ENCODE peak calls at places on chromosomes 5 and 9, in six cellular contexts. G, C, D, F, H and V are unnamed samples.

GRCh38 chr5:179343021-179343781 is 2.1 kb downstream of the ADAMTS2 start:
- DNase-seq in G (no peak), C (no peak), D (no peak), F (no peak), H (no peak), V (no peak)

GRCh38 chr9:136482046-136482792 is 621 bp downstream of the SEC16A start:
- DNase-seq in G (peak; percentile 39), C (peak; percentile 33), D (no peak), F (peak; percentile 76), H (no peak), V (no peak)

GRCh38 chr5:33275921-33276705 is 164.7 kb upstream of the TARS1 start:
- DNase-seq in G (no peak), C (no peak), D (no peak), F (peak; percentile 53), H (no peak), V (no peak)

GRCh38 chr9:1173211-1173610 is 123.1 kb downstream of the DMRT2 start:
- DNase-seq in G (no peak), C (no peak), D (no peak), F (no peak), H (no peak), V (peak; percentile 38)

GRCh38 chr9:136570191-136570845 is 24.5 kb upstream of the NOTCH1 start:
- DNase-seq in G (no peak), C (no peak), D (no peak), F (no peak), H (no peak), V (no peak)

GRCh38 chr5:111432828-111433536 is 79.4 kb downstream of the STARD4 start:
- DNase-seq in G (no peak), C (no peak), D (no peak), F (no peak), H (no peak), V (no peak)

GRCh38 chr5:103938151-103938671 is 375.6 kb upstream of the NUDT12 start:
- DNase-seq in G (no peak), C (no peak), D (no peak), F (no peak), H (no peak), V (no peak)

GRCh38 chr9:72557549-72557948 is 36.1 kb downstream of the TMC1 start:
- DNase-seq in G (no peak), C (no peak), D (peak; percentile 48), F (peak; percentile 95), H (no peak), V (no peak)

GRCh38 chr5:125660231-125660895 is 762.8 kb upstream of the GRAMD2B start:
- DNase-seq in G (no peak), C (no peak), D (no peak), F (no peak), H (no peak), V (no peak)

GRCh38 chr9:5714501-5715401 is 85.8 kb downstream of the RIC1 start:
- DNase-seq in G (peak; percentile 8), C (no peak), D (no peak), F (peak; percentile 10), H (no peak), V (no peak)

GRCh38 chr9:109799792-109800191 is 19.8 kb downstream of the PALM2AKAP2 start:
- DNase-seq in G (no peak), C (no peak), D (no peak), F (peak; percentile 60), H (no peak), V (no peak)

GRCh38 chr9:88828018-88828417 is 163.2 kb upstream of the S1PR3 start:
- DNase-seq in G (no peak), C (no peak), D (no peak), F (no peak), H (no peak), V (no peak)

DNA sequence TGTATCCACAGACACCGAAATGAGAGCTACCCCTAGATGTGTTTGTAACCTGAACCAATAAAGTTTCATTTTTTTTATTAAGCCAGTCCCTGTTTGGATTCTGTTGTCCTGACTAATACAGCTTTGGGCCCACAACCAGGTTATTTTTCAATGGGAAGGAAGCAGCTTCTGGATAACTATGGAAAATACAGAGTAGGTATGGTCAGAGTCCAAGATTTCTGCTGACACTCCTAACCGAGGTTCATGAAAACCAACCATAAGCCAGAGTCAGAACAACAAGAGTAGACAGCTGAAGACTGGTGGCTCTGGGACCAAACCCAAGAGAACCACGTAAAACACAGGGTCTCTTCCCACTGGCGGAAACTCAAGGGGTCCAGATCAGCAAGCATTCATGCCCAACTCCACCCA is 10.8 kb downstream of the KLF9 start:
- DNase-seq in G (no peak), C (no peak), D (no peak), F (no peak), H (no peak), V (no peak)
- H3K4me3 ChIP-seq in G (no peak overlapping the region), C (no peak overlapping the region), D (peak overlapping the region; percentile 26), F (no peak overlapping the region), H (peak overlapping the region; percentile 1), V (no peak overlapping the region)

GRCh38 chr5:159773062-159773924 is 143.0 kb upstream of the ADRA1B start:
- DNase-seq in G (peak; percentile 58), C (peak; percentile 90), D (peak; percentile 86), F (peak; percentile 93), H (peak; percentile 80), V (peak; percentile 61)
- H3K4me3 ChIP-seq in G (peak overlapping the region; percentile 18), C (peak overlapping the region; percentile 38), D (peak overlapping the region; percentile 58), F (peak overlapping the region; percentile 49), H (peak overlapping the region; percentile 48), V (peak overlapping the region; percentile 43)

DNA sequence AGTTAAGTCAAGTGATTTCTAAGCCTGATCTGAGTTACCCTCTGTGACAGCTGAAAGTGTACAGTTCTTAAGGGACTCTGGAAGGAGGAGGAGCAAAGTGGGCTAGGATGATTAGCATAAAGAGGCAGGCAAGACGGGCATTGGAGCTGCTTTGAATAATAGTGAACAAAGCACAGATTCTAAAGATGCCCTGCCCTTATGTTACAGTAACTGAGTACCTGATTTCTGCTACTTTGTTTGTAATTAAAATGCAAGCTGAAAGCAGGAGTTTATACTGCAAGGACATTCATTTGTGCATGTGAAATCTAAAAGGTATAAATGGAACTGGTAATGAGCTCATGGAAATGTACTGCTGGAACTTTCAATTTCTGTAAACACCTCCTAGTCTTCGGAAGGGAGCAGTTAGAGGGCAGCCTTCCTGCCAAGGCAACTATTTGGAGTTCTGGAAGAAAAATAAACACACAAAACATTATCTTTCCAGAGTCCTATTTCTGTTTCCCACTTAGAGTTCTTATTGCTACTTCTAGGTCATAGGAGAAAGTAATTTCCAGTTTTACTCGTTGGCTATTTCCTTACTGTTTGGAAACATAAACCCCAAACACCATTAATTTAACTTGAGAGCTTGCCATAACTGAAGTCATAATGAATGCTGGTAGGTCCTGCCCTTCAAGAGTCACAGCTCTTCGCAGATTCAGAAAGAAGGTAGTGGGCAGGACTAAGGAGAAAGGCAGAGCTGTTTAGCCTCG is at the start of gene RANBP3L:
- DNase-seq in G (peak; percentile 21), C (peak; percentile 78), D (no peak), F (peak; percentile 88), H (no peak), V (no peak)
- H3K4me3 ChIP-seq in G (no peak within 1 kb of the TSS), C (peak within 1 kb of the TSS; percentile 47), D (peak within 1 kb of the TSS; percentile 44), F (peak within 1 kb of the TSS; percentile 37), H (peak within 1 kb of the TSS; percentile 44), V (peak within 1 kb of the TSS; percentile 8)

DNA sequence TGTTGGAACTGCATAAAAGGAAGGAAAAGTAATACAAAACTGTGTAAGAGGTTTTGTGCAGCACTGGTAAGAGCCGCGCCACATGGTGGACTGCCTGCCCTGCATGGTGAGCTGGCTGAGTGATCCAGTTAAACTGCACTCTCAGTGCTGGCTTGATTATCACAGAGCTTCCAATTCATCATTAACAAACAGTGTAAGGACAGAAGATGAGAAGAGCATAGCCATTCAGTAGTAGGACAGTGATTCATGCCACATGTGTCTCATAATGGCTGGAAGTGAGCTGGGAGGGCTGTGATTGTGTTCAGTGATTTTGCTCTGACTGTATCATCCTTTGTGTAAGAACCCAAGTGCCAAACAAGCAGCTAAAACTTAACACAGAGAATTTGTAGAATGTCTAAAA is 14.1 kb downstream of the ASPN start:
- DNase-seq in G (no peak), C (no peak), D (no peak), F (no peak), H (no peak), V (no peak)
- H3K4me3 ChIP-seq in G (no peak overlapping the region), C (no peak overlapping the region), D (no peak overlapping the region), F (no peak overlapping the region), H (no peak overlapping the region), V (no peak overlapping the region)

GRCh38 chr5:151251621-151252020 is 1.4 kb upstream of the GM2A start:
- DNase-seq in G (no peak), C (no peak), D (no peak), F (no peak), H (no peak), V (no peak)
- H3K4me3 ChIP-seq in G (no peak overlapping the region), C (peak overlapping the region; percentile 56), D (no peak overlapping the region), F (no peak overlapping the region), H (no peak overlapping the region), V (no peak overlapping the region)

DNA sequence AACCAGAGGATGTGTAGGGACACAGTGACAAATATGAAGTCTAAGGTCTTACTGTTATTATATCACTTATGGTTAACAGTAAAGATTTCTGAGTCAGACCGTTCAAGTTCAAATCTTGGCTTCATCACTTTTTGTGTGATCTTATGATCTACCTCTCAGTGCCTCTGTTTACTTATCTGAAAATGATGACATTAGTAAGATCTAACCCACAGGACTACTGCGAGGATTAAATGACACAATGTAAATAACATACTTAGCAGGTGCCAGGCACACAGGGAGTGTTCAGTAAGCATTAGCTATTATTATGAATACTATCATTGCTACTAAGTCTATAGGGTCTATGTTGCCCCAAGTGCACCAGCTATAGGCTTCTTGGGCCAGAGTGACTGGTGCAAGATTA is 2.0 kb downstream of the IRF1 start:
- DNase-seq in G (no peak), C (no peak), D (no peak), F (no peak), H (no peak), V (no peak)
- H3K4me3 ChIP-seq in G (peak overlapping the region; percentile 73), C (peak overlapping the region; percentile 90), D (peak overlapping the region; percentile 75), F (peak overlapping the region; percentile 98), H (peak overlapping the region; percentile 76), V (peak overlapping the region; percentile 58)

DNA sequence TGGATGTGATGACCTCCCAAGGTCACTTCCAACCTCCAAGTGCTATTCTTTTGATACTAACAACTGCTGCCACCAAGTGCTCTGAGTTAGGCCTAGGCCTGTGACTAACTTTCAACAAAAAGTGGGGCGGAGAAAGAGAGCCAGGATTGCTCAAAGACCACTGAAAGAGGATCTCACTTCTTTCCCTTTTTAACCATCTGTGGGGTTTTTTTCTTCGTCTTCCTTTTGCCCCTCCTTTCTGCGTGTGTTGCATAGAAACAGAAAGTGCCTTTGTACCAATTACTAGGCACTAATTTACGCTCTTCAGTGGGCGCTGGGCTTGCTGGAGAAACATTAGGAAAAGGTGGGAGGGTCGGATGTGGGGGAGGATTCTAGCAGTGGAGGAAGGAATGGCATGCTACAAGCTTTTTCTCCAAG is 8.0 kb downstream of the KLF9 start:
- DNase-seq in G (peak; percentile 14), C (no peak), D (no peak), F (peak; percentile 69), H (no peak), V (no peak)
- H3K4me3 ChIP-seq in G (no peak overlapping the region), C (peak overlapping the region; percentile 45), D (peak overlapping the region; percentile 43), F (peak overlapping the region; percentile 10), H (peak overlapping the region; percentile 27), V (no peak overlapping the region)